ENCODE peak calls at places on chromosomes 13 and 19, in four cellular contexts. One of them, this sample, is unnamed.

GRCh38 chr19:3365447-3366103 is 808 bp upstream of the NFIC start:
- DNase-seq in mammary epithelial cell: peak
- DNase-seq in fibroblast of lung: peak
- DNase-seq in hepatocyte: no peak
- DNase-seq in this sample: peak

GRCh38 chr13:29081697-29082440 is 261.7 kb downstream of the MTUS2 start:
- DNase-seq in hepatocyte: no peak
- DNase-seq in mammary epithelial cell: no peak
- DNase-seq in fibroblast of lung: no peak
- DNase-seq in this sample: no peak

GRCh38 chr19:47663911-47664771 is 49.1 kb upstream of the EHD2 start:
- DNase-seq in mammary epithelial cell: peak
- DNase-seq in fibroblast of lung: peak
- DNase-seq in hepatocyte: peak
- DNase-seq in this sample: peak

GRCh38 chr13:20360041-20360491 is 127.9 kb upstream of the GJB6 start:
- DNase-seq in hepatocyte: no peak
- DNase-seq in fibroblast of lung: peak
- DNase-seq in mammary epithelial cell: peak
- DNase-seq in this sample: peak

GRCh38 chr13:95480131-95480545 is 72.4 kb upstream of the CLDN10 start:
- DNase-seq in fibroblast of lung: no peak
- DNase-seq in hepatocyte: no peak
- DNase-seq in mammary epithelial cell: no peak
- DNase-seq in this sample: no peak

GRCh38 chr13:20609145-20609544 is 42.2 kb downstream of the IFT88 start:
- DNase-seq in hepatocyte: no peak
- DNase-seq in mammary epithelial cell: peak
- DNase-seq in fibroblast of lung: peak
- DNase-seq in this sample: peak

GRCh38 chr19:6811378-6811777 is 38.9 kb downstream of the VAV1 start:
- DNase-seq in mammary epithelial cell: no peak
- DNase-seq in fibroblast of lung: no peak
- DNase-seq in hepatocyte: no peak
- DNase-seq in this sample: no peak

GRCh38 chr19:10915511-10916091 is 12.8 kb downstream of the YIPF2 start:
- DNase-seq in mammary epithelial cell: peak
- DNase-seq in fibroblast of lung: peak
- DNase-seq in hepatocyte: peak
- DNase-seq in this sample: peak

GRCh38 chr13:95714142-95714832 is 37.3 kb downstream of the DNAJC3 start:
- DNase-seq in hepatocyte: peak
- DNase-seq in fibroblast of lung: peak
- DNase-seq in mammary epithelial cell: peak
- DNase-seq in this sample: peak

GRCh38 chr19:16363133-16363851 is 38.7 kb downstream of the KLF2 start:
- DNase-seq in fibroblast of lung: no peak
- DNase-seq in mammary epithelial cell: peak
- DNase-seq in hepatocyte: peak
- DNase-seq in this sample: peak

GRCh38 chr19:12077375-12077774 is 12.8 kb downstream of the ZNF844 start:
- DNase-seq in fibroblast of lung: no peak
- DNase-seq in mammary epithelial cell: no peak
- DNase-seq in hepatocyte: no peak
- DNase-seq in this sample: no peak

GRCh38 chr13:24557121-24557520 is 44.5 kb upstream of the PARP4 start:
- DNase-seq in hepatocyte: no peak
- DNase-seq in mammary epithelial cell: no peak
- DNase-seq in fibroblast of lung: no peak
- DNase-seq in this sample: no peak

GRCh38 chr13:114311908-114312307 is 2.4 kb upstream of the CHAMP1 start:
- DNase-seq in hepatocyte: no peak
- DNase-seq in mammary epithelial cell: no peak
- DNase-seq in fibroblast of lung: no peak
- DNase-seq in this sample: no peak

GRCh38 chr13:101417043-101417406 is 717 bp upstream of the NALCN start:
- DNase-seq in mammary epithelial cell: peak
- DNase-seq in fibroblast of lung: peak
- DNase-seq in hepatocyte: no peak
- DNase-seq in this sample: peak

GRCh38 chr13:81487151-81487550 is 1146.2 kb upstream of the SPRY2 start:
- DNase-seq in mammary epithelial cell: peak
- DNase-seq in fibroblast of lung: no peak
- DNase-seq in hepatocyte: peak
- DNase-seq in this sample: no peak

GRCh38 chr19:31254611-31255010 is 94.6 kb downstream of the TSHZ3 start:
- DNase-seq in hepatocyte: no peak
- DNase-seq in fibroblast of lung: no peak
- DNase-seq in mammary epithelial cell: no peak
- DNase-seq in this sample: no peak

GRCh38 chr13:67916650-67917049 is 686.5 kb upstream of the PCDH9 start:
- DNase-seq in fibroblast of lung: no peak
- DNase-seq in hepatocyte: no peak
- DNase-seq in mammary epithelial cell: no peak
- DNase-seq in this sample: no peak

GRCh38 chr19:37955986-37956385 is 49.0 kb downstream of the SIPA1L3 start:
- DNase-seq in fibroblast of lung: no peak
- DNase-seq in mammary epithelial cell: no peak
- DNase-seq in hepatocyte: no peak
- DNase-seq in this sample: no peak

GRCh38 chr19:49602806-49603205 is 11.8 kb downstream of the PRR12 start:
- DNase-seq in fibroblast of lung: no peak
- DNase-seq in mammary epithelial cell: no peak
- DNase-seq in hepatocyte: no peak
- DNase-seq in this sample: no peak

GRCh38 chr13:95497307-95497943 is 55.1 kb upstream of the CLDN10 start:
- DNase-seq in hepatocyte: no peak
- DNase-seq in mammary epithelial cell: no peak
- DNase-seq in fibroblast of lung: no peak
- DNase-seq in this sample: no peak

GRCh38 chr19:44817725-44818469 is 9.0 kb downstream of the BCAM start:
- DNase-seq in hepatocyte: no peak
- DNase-seq in mammary epithelial cell: no peak
- DNase-seq in fibroblast of lung: no peak
- DNase-seq in this sample: peak

GRCh38 chr19:38061294-38061693 is 154.3 kb downstream of the SIPA1L3 start:
- DNase-seq in mammary epithelial cell: peak
- DNase-seq in fibroblast of lung: peak
- DNase-seq in hepatocyte: no peak
- DNase-seq in this sample: peak

GRCh38 chr19:11142528-11143171 is 12.9 kb downstream of the SPC24 start:
- DNase-seq in hepatocyte: peak
- DNase-seq in mammary epithelial cell: peak
- DNase-seq in fibroblast of lung: peak
- DNase-seq in this sample: peak

GRCh38 chr13:65368832-65369231 is 1861.3 kb downstream of the PCDH9 start:
- DNase-seq in mammary epithelial cell: no peak
- DNase-seq in hepatocyte: no peak
- DNase-seq in fibroblast of lung: no peak
- DNase-seq in this sample: no peak

GRCh38 chr13:79659161-79659560 is 178.2 kb downstream of the NDFIP2 start:
- DNase-seq in fibroblast of lung: peak
- DNase-seq in hepatocyte: no peak
- DNase-seq in mammary epithelial cell: peak
- DNase-seq in this sample: no peak

GRCh38 chr13:94537740-94538630 is 58.0 kb downstream of the TGDS start:
- DNase-seq in mammary epithelial cell: no peak
- DNase-seq in hepatocyte: no peak
- DNase-seq in fibroblast of lung: peak
- DNase-seq in this sample: no peak

GRCh38 chr19:57171551-57172081 is 4.3 kb upstream of the DUXA start:
- DNase-seq in mammary epithelial cell: peak
- DNase-seq in hepatocyte: peak
- DNase-seq in fibroblast of lung: peak
- DNase-seq in this sample: peak

GRCh38 chr19:32343550-32344262 is 1.7 kb upstream of the ZNF507 start:
- DNase-seq in mammary epithelial cell: peak
- DNase-seq in hepatocyte: no peak
- DNase-seq in fibroblast of lung: no peak
- DNase-seq in this sample: no peak

GRCh38 chr13:99033814-99034213 is 56.0 kb upstream of the DOCK9 start:
- DNase-seq in fibroblast of lung: no peak
- DNase-seq in hepatocyte: peak
- DNase-seq in mammary epithelial cell: peak
- DNase-seq in this sample: peak

GRCh38 chr13:70795484-70795883 is 687.2 kb upstream of the KLHL1 start:
- DNase-seq in fibroblast of lung: no peak
- DNase-seq in mammary epithelial cell: no peak
- DNase-seq in hepatocyte: no peak
- DNase-seq in this sample: no peak

GRCh38 chr13:70792121-70792520 is 683.9 kb upstream of the KLHL1 start:
- DNase-seq in hepatocyte: no peak
- DNase-seq in mammary epithelial cell: no peak
- DNase-seq in fibroblast of lung: no peak
- DNase-seq in this sample: no peak
- H3K4me2 ChIP-seq in hepatocyte: no peak
- H3K4me2 ChIP-seq in mammary epithelial cell: no peak
- H3K4me2 ChIP-seq in fibroblast of lung: no peak
- H3K4me2 ChIP-seq in this sample: no peak

GRCh38 chr13:109874921-109875454 is 88.6 kb upstream of the IRS2 start:
- DNase-seq in hepatocyte: peak
- DNase-seq in mammary epithelial cell: peak
- DNase-seq in fibroblast of lung: peak
- DNase-seq in this sample: peak
- H3K4me3 ChIP-seq in hepatocyte: no peak
- H3K4me3 ChIP-seq in mammary epithelial cell: no peak
- H3K4me3 ChIP-seq in fibroblast of lung: no peak
- H3K4me3 ChIP-seq in this sample: no peak

DNA sequence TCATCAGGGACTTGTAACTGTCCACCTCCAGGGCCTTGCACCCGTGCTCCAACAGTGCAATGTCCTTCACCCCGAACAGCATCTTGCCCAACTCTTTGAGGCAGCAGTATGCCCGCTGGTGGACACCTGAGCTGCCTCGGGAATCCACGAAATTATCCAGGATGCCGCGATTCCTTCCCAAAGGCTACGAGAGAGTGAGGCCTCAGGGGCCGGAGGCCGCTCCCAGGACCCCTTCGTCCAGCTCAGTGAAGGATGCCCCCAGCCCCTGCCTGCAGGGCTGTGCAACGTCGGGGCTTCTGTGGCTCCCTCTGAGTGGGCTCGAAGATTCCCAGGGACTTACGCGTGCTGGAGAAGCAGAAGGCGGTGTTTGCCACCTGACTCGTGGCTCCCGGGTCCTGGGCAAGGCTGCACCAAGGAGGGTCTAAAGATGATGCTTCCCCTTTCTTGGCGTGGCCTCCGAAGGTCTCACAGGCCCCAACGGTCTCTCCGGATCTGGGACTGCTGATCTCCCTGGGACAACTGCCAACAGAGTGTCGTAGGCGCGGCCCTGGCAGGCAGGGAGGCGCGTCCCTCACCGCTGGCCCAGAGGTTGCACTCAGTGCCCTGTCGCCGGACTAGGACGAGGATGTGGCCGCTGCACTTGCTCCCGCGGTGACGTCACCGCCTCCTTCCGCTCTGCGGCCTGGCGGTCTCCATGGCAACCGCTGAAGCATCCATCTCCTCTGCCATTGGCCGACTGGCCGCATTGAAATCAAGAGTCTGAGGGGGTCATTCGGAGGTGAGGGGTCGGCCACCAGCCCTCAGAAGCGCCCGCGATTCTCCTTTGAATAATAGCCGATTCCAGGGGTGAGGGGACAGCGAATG is at the start of gene PNMA8C:
- DNase-seq in mammary epithelial cell: no peak
- DNase-seq in fibroblast of lung: peak
- DNase-seq in hepatocyte: peak
- DNase-seq in this sample: peak
- H3K4me2 ChIP-seq in mammary epithelial cell: peak
- H3K4me2 ChIP-seq in fibroblast of lung: peak
- H3K4me2 ChIP-seq in hepatocyte: peak
- H3K4me2 ChIP-seq in this sample: peak

DNA sequence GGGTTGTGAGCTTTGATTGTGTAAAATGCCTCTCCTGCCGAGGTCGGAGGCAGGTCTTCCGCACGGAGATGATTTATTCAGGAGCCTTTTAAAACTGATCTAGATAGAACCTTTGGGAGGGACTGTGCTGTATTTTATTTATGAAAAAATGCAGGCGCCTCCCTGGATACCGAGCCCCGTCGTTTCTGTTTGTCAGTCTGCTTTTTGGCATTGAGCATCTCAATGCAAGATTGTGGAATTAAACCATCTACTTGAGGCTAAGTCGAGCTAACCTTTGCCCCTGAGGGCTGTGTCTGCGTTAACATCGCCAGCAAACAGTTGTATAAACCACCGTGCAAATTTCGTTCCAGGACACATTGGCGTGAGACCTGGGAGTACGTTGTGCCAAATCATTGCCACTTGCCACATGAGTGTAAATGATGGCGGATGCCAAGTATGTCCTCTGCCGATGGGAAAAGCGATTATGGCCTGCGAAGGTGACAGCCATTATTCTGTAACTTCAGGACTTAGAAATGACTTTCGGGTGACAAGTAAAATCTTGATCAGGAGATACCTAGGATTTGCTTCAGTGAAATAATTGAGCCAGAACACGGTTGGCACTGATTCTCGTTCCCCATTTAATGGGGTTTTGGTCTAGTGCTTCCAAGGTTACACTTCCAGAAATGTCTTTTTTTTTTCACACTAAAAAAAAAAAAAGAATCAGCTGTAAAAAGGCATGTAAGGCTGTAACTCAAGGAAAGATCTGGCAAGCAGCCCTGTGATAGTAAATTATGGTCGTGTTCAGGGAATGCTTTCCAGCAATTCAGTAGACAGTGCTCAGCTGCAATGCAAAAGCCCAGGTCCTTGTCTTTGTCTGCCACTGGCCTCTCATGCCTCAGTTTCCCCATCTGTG is 27.5 kb upstream of the NDUFS7 start:
- DNase-seq in hepatocyte: no peak
- DNase-seq in mammary epithelial cell: no peak
- DNase-seq in fibroblast of lung: peak
- DNase-seq in this sample: peak
- H3K4me3 ChIP-seq in hepatocyte: peak
- H3K4me3 ChIP-seq in mammary epithelial cell: peak
- H3K4me3 ChIP-seq in fibroblast of lung: peak
- H3K4me3 ChIP-seq in this sample: peak

GRCh38 chr19:4983346-4984105 is 14.6 kb downstream of the KDM4B start:
- DNase-seq in hepatocyte: no peak
- DNase-seq in fibroblast of lung: no peak
- DNase-seq in mammary epithelial cell: no peak
- DNase-seq in this sample: peak
- H3K4me2 ChIP-seq in hepatocyte: no peak
- H3K4me2 ChIP-seq in fibroblast of lung: no peak
- H3K4me2 ChIP-seq in mammary epithelial cell: no peak
- H3K4me2 ChIP-seq in this sample: no peak

GRCh38 chr19:55069137-55069858 is 6.3 kb upstream of the RDH13 start:
- DNase-seq in fibroblast of lung: peak
- DNase-seq in mammary epithelial cell: peak
- DNase-seq in hepatocyte: peak
- DNase-seq in this sample: peak
- H3K4me3 ChIP-seq in fibroblast of lung: no peak
- H3K4me3 ChIP-seq in mammary epithelial cell: peak
- H3K4me3 ChIP-seq in hepatocyte: peak
- H3K4me3 ChIP-seq in this sample: peak

GRCh38 chr19:58349590-58349989 is 3.7 kb downstream of the A1BG start:
- DNase-seq in hepatocyte: no peak
- DNase-seq in fibroblast of lung: no peak
- DNase-seq in mammary epithelial cell: no peak
- DNase-seq in this sample: no peak
- H3K4me2 ChIP-seq in hepatocyte: no peak
- H3K4me2 ChIP-seq in fibroblast of lung: no peak
- H3K4me2 ChIP-seq in mammary epithelial cell: no peak
- H3K4me2 ChIP-seq in this sample: peak

This sample was measured in osteoblast.